ENCODE peak calls at places on chromosome 7, in six cellular contexts. B is ELR, G is head of caudate nucleus, M is thyroid gland, Z is GM20000, Y is HFFc6. R is an unnamed sample.

GRCh38 chr7:30159698-30160143 is 24.9 kb downstream of the MTURN start:
- DNase-seq in Z (no peak), M (peak; percentile 23), G (no peak), Y (peak; percentile 32), B (peak; percentile 56), R (peak; percentile 70)

GRCh38 chr7:129949292-129950133 is 3.2 kb downstream of the UBE2H start:
- DNase-seq in Z (peak; percentile 45), G (no peak), M (peak; percentile 42), Y (peak; percentile 88), B (peak; percentile 87), R (peak; percentile 66)

GRCh38 chr7:121404348-121404747 is 8.2 kb upstream of the FAM3C start:
- DNase-seq in Y (no peak), G (no peak), Z (no peak), B (no peak), M (no peak), R (no peak)

GRCh38 chr7:93226310-93226709 is at the start of gene HEPACAM2:
- DNase-seq in G (no peak), M (no peak), Y (no peak), B (no peak), Z (no peak), R (no peak)

GRCh38 chr7:113015038-113015645 is 71.5 kb downstream of the GPR85 start:
- DNase-seq in Z (no peak), G (no peak), Y (peak; percentile 52), B (peak; percentile 66), M (no peak), R (peak; percentile 37)

GRCh38 chr7:106865130-106866115 is at the start of gene PIK3CG:
- DNase-seq in Y (no peak), G (no peak), B (no peak), M (no peak), Z (peak; percentile 70), R (peak; percentile 63)

GRCh38 chr7:28483112-28483511 is 70.8 kb downstream of the CREB5 start:
- DNase-seq in Y (peak; percentile 36), G (no peak), Z (no peak), M (no peak), B (no peak), R (no peak)

GRCh38 chr7:879093-879492 is 2.7 kb downstream of the GET4 start:
- DNase-seq in G (no peak), M (no peak), Z (no peak), B (no peak), Y (no peak), R (no peak)

GRCh38 chr7:148558914-148559313 is 31.7 kb upstream of the C7orf33 start:
- DNase-seq in Z (no peak), B (no peak), G (no peak), Y (no peak), M (no peak), R (no peak)

GRCh38 chr7:134421998-134422397 is 36.9 kb downstream of the AKR1B1 start:
- DNase-seq in M (no peak), Y (no peak), G (no peak), Z (no peak), B (peak; percentile 8), R (no peak)

R was measured in pons.